ENCODE peak calls at places on chromosomes 6 and 20, in six cellular contexts. N is dorsolateral prefrontal cortex, M is left ventricle myocardium inferior, C is AG08395, W is fibroblast of mammary gland, K is mucosa of descending colon. G is an unnamed sample.

GRCh38 chr20:57768519-57768918 is 58.7 kb upstream of the PMEPA1 start:
- DNase-seq in N (no peak), M (no peak), C (no peak), W (no peak), K (no peak), G (no peak)

GRCh38 chr6:22036267-22036666 is 260.6 kb downstream of the PRL start:
- DNase-seq in N (no peak), M (no peak), C (no peak), W (no peak), K (no peak), G (no peak)

GRCh38 chr6:52388790-52389189 is 26.8 kb downstream of the PAQR8 start:
- DNase-seq in N (peak; percentile 76), M (no peak), C (no peak), W (no peak), K (no peak), G (no peak)

GRCh38 chr6:41704028-41704427 is 31.4 kb downstream of the TFEB start:
- DNase-seq in N (peak; percentile 85), M (no peak), C (no peak), W (no peak), K (no peak), G (no peak)

GRCh38 chr20:48360338-48360698 is 467.5 kb downstream of the PREX1 start:
- DNase-seq in N (no peak), M (no peak), C (no peak), W (no peak), K (no peak), G (no peak)

GRCh38 chr6:12058164-12058926 is 46.2 kb downstream of the HIVEP1 start:
- DNase-seq in N (no peak), M (peak; percentile 25), C (no peak), W (no peak), K (no peak), G (no peak)

GRCh38 chr6:27312146-27312949 is at the start of gene POM121L2:
- DNase-seq in N (no peak), M (no peak), C (peak; percentile 46), W (peak; percentile 54), K (peak; percentile 65), G (peak; percentile 67)

GRCh38 chr6:37204014-37204751 is 34.2 kb downstream of the PIM1 start:
- DNase-seq in N (no peak), M (no peak), C (no peak), W (peak; percentile 62), K (no peak), G (no peak)

GRCh38 chr6:36386495-36387439 is 702 bp downstream of the ETV7 start:
- DNase-seq in N (peak; percentile 30), M (no peak), C (peak; percentile 61), W (peak; percentile 47), K (peak; percentile 63), G (peak; percentile 73)

GRCh38 chr20:4666001-4666470 is 55.7 kb upstream of the PRND start:
- DNase-seq in N (no peak), M (no peak), C (no peak), W (peak; percentile 63), K (no peak), G (peak; percentile 29)

GRCh38 chr6:4253604-4254211 is 118.3 kb upstream of the ECI2 start:
- DNase-seq in N (no peak), M (no peak), C (peak; percentile 82), W (peak; percentile 70), K (no peak), G (peak; percentile 81)

GRCh38 chr6:157670466-157671186 is 152.4 kb upstream of the SNX9 start:
- DNase-seq in N (no peak), M (peak; percentile 51), C (no peak), W (peak; percentile 11), K (no peak), G (peak; percentile 36)

GRCh38 chr20:19756756-19757486 is 1.1 kb upstream of the RIN2 start:
- DNase-seq in N (no peak), M (no peak), C (no peak), W (no peak), K (no peak), G (no peak)

GRCh38 chr6:72042088-72042487 is 155.7 kb downstream of the RIMS1 start:
- DNase-seq in N (no peak), M (no peak), C (peak; percentile 25), W (no peak), K (no peak), G (peak; percentile 31)

GRCh38 chr6:129936329-129937165 is 75.4 kb upstream of the TMEM244 start:
- DNase-seq in N (peak; percentile 39), M (no peak), C (peak; percentile 32), W (peak; percentile 84), K (no peak), G (peak; percentile 33)

G was measured in AG20443.